ENCODE peak calls at places on chromosome 12, in nine cellular contexts. Q is heart right ventricle; M is upper lobe of right lung; I is suprapubic skin; U is pancreas; O is tibial artery; G is CD8-positive, alpha-beta T cell; E is uterus; V is A549. T is an unnamed sample.
A peak's percentile ranks its signal among the peaks of the same experiment; 100 is the strongest.

GRCh38 chr12:70271025-70271424 is 27.8 kb downstream of the CNOT2 start:
- DNase-seq in M (no peak), I (no peak), O (no peak), E (no peak), U (no peak), V (peak; percentile 11), G (no peak), Q (no peak), T (no peak)

GRCh38 chr12:114063435-114063834 is 97.3 kb upstream of the RBM19 start:
- DNase-seq in G (no peak), I (no peak), U (no peak), M (no peak), O (no peak), E (no peak), Q (no peak), V (no peak), T (no peak)

GRCh38 chr12:110279561-110279960 is 1.5 kb upstream of the ATP2A2 start:
- DNase-seq in E (no peak), G (no peak), M (no peak), I (no peak), O (no peak), Q (no peak), U (no peak), V (no peak), T (no peak)

GRCh38 chr12:127942981-127943380 is 324.0 kb upstream of the TMEM132C start:
- DNase-seq in G (no peak), M (no peak), O (no peak), Q (no peak), I (no peak), V (no peak), E (no peak), U (no peak), T (no peak)

GRCh38 chr12:107436376-107436775 is 249.2 kb upstream of the PWP1 start:
- DNase-seq in Q (no peak), M (no peak), U (no peak), G (no peak), V (peak; percentile 45), O (no peak), E (no peak), I (no peak), T (no peak)

GRCh38 chr12:128842579-128842978 is 10.7 kb upstream of the GLT1D1 start:
- DNase-seq in U (no peak), O (no peak), I (no peak), V (no peak), M (no peak), Q (no peak), E (no peak), G (no peak), T (no peak)

GRCh38 chr12:54162741-54163140 is 26.0 kb downstream of the SMUG1 start:
- DNase-seq in Q (no peak), U (no peak), O (no peak), E (no peak), M (no peak), I (no peak), V (no peak), G (no peak), T (no peak)

GRCh38 chr12:58583956-58584355 is 336.3 kb downstream of the LRIG3 start:
- DNase-seq in G (no peak), E (no peak), O (no peak), U (no peak), V (no peak), Q (no peak), I (no peak), M (no peak), T (no peak)

GRCh38 chr12:108332791-108333382 is 6.2 kb downstream of the CMKLR1 start:
- DNase-seq in G (no peak), Q (no peak), M (peak; percentile 83), E (peak; percentile 36), V (no peak), O (peak; percentile 89), U (no peak), I (no peak), T (peak; percentile 76)

GRCh38 chr12:65156366-65156831 is 13.0 kb upstream of the LEMD3 start:
- DNase-seq in G (no peak), O (no peak), U (no peak), M (no peak), I (no peak), V (no peak), E (no peak), Q (no peak), T (no peak)

GRCh38 chr12:30719060-30719459 is 23.4 kb upstream of the IPO8 start:
- DNase-seq in I (no peak), V (no peak), E (no peak), Q (no peak), U (no peak), O (no peak), M (no peak), G (no peak), T (no peak)

GRCh38 chr12:31034372-31034771 is 39.3 kb upstream of the DDX11 start:
- DNase-seq in M (no peak), I (no peak), O (no peak), V (no peak), G (no peak), U (no peak), E (no peak), Q (no peak), T (no peak)

GRCh38 chr12:49952396-49953055 is 2.0 kb downstream of the AQP2 start:
- DNase-seq in G (no peak), I (no peak), E (no peak), V (no peak), M (peak; percentile 53), U (peak; percentile 29), O (peak; percentile 32), Q (no peak), T (no peak)

GRCh38 chr12:52342781-52343490 is 21.7 kb upstream of the KRT83 start:
- DNase-seq in O (no peak), U (no peak), V (no peak), Q (no peak), I (no peak), G (no peak), E (no peak), M (no peak), T (no peak)

GRCh38 chr12:27711312-27711682 is 665 bp downstream of the MRPS35 start:
- DNase-seq in Q (no peak), M (no peak), G (no peak), V (peak; percentile 22), U (no peak), O (no peak), I (no peak), E (no peak), T (no peak)

GRCh38 chr12:41992029-41992428 is 152.6 kb downstream of the GXYLT1 start:
- DNase-seq in U (no peak), Q (no peak), I (no peak), E (no peak), O (no peak), M (no peak), G (no peak), V (peak; percentile 70), T (no peak)

GRCh38 chr12:130249376-130249775 is 87.1 kb downstream of the FZD10 start:
- DNase-seq in G (no peak), O (no peak), E (no peak), M (no peak), U (no peak), I (no peak), Q (no peak), V (no peak), T (no peak)

GRCh38 chr12:130258863-130259262 is 78.8 kb upstream of the PIWIL1 start:
- DNase-seq in I (no peak), V (no peak), G (no peak), E (no peak), Q (no peak), M (no peak), U (no peak), O (no peak), T (no peak)

GRCh38 chr12:130253866-130254265 is 83.8 kb upstream of the PIWIL1 start:
- DNase-seq in O (no peak), U (no peak), E (no peak), G (no peak), M (no peak), V (no peak), Q (no peak), I (no peak), T (no peak)

GRCh38 chr12:130254476-130255276 is 83.0 kb upstream of the PIWIL1 start:
- DNase-seq in U (no peak), E (no peak), O (no peak), I (no peak), Q (no peak), V (no peak), G (no peak), M (no peak), T (no peak)
- H3K4me1 ChIP-seq in U (no peaks in the 10 kb centered on the region), E (no peaks in the 10 kb centered on the region), O (no peaks in the 10 kb centered on the region), I (peaks cover 8% of the 10 kb centered on the region), Q (no peaks in the 10 kb centered on the region), V (no peaks in the 10 kb centered on the region), G (no peaks in the 10 kb centered on the region), M (no peaks in the 10 kb centered on the region), T (no peaks in the 10 kb centered on the region)

DNA sequence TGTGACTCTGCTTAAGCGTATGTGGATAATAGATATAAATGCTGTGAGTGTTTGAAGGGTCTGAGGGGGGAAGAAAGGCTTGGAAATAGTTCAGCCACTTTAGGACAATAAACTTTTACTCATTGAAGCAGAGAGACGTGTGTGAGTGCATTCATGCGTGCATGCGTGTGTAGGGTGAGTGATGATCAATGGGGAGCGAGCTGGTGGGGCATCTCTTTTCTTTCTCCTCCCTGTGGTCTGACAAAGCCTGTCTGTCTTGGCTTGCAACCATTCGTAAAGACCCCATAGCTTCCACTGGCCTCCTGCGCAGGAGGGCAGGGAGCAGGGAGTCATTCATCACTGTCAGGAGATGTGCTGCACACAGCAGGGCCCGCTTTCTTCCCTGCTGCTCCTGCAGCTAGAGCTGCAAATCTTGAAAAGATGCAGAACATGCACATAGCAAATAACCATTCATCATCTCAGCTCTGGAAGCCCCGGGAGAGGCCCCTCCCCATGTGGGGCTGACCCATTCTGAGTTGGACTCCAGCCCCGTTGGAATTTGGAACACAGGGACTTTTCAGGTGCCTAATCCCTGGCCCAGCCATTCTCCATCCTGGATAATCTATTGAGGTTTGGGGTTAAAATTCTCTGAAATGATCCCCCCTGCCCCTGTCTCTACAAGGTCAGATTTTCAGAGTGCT is 223.2 kb downstream of the PPM1H start:
- DNase-seq in I (no peak), U (no peak), M (no peak), Q (no peak), O (no peak), E (no peak), G (no peak), V (no peak), T (no peak)
- H3K4me3 ChIP-seq in I (no peak overlapping the region), U (no peak overlapping the region), M (no peak overlapping the region), Q (no peak overlapping the region), O (no peak overlapping the region), E (no peak overlapping the region), G (no peak overlapping the region), V (no peak overlapping the region), T (no peak overlapping the region)

GRCh38 chr12:57093412-57094193 is 4.7 kb downstream of the NAB2 start:
- DNase-seq in O (peak; percentile 94), G (peak; percentile 52), Q (peak; percentile 75), V (peak; percentile 59), I (peak; percentile 90), E (peak; percentile 94), M (peak; percentile 81), U (no peak), T (peak; percentile 78)
- TF ChIP-seq CTCF in O (peak; percentile 38), G (peak; percentile 25), Q (peak; percentile 58), V (peak; percentile 60), I (no peak), E (peak; percentile 47), M (peak; percentile 55), U (peak; percentile 39), T (peak; percentile 40)

DNA sequence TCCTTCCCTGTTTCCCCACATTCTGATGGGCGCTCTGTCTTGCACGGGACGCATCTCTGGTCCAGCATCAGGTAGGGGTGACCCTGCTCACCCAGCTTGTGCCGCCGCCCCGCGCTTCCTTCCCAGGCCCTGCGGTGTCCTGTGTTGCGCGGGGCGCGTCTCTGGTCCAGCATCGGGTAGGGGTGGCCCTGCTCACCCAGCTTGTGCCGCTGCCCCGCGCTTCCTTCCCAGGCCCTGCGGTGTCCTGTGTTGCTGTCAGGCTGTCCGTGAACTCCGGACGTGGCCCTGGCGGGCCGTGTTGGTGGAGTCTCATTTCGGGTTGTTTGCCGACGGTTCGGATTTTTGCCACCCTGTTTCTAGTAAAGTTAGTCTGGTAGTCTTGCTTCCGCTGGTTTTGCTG is 6.8 kb downstream of the FBRSL1 start:
- DNase-seq in Q (no peak), G (no peak), I (no peak), V (no peak), O (no peak), M (no peak), U (no peak), E (no peak), T (no peak)
- H3K4me1 ChIP-seq in Q (peaks cover 99% of the 10 kb centered on the region), G (peaks cover 83% of the 10 kb centered on the region), I (peaks cover 74% of the 10 kb centered on the region), V (peaks cover 23% of the 10 kb centered on the region), O (peaks cover 39% of the 10 kb centered on the region), M (peaks cover 43% of the 10 kb centered on the region), U (peaks cover 86% of the 10 kb centered on the region), E (peaks cover 40% of the 10 kb centered on the region), T (peaks cover 91% of the 10 kb centered on the region)